ENCODE peak calls at places on chromosomes 12 and 14, in nine cellular contexts. One of them, this sample, is unnamed.

GRCh38 chr14:35158951-35159653 is 36.8 kb downstream of the PRORP start:
- DNase-seq in Peyer's patch: no peak
- DNase-seq in MV-4-11: no peak
- DNase-seq in pancreas: no peak
- DNase-seq in activated CD8-positive, alpha-beta T cell treated with anti-CD3 and anti-CD28 coated beads, Interleukin-2, amount 10 ng/mL, durations not matched to agents 7 days and 5 days: no peak
- DNase-seq in activated T-cell treated with anti-CD3 and anti-CD28 coated beads, Interleukin-2, amount 50 U/mL, for 72 hours: no peak
- DNase-seq in C1 segment of cervical spinal cord: no peak
- DNase-seq in nephron progenitor cell: no peak
- DNase-seq in T-helper 1 cell: no peak
- DNase-seq in this sample: no peak

GRCh38 chr12:133236556-133236955 is 879 bp upstream of the ANHX start:
- DNase-seq in C1 segment of cervical spinal cord: no peak
- DNase-seq in MV-4-11: no peak
- DNase-seq in nephron progenitor cell: no peak
- DNase-seq in activated T-cell treated with anti-CD3 and anti-CD28 coated beads, Interleukin-2, amount 50 U/mL, for 72 hours: no peak
- DNase-seq in Peyer's patch: no peak
- DNase-seq in activated CD8-positive, alpha-beta T cell treated with anti-CD3 and anti-CD28 coated beads, Interleukin-2, amount 10 ng/mL, durations not matched to agents 7 days and 5 days: no peak
- DNase-seq in T-helper 1 cell: no peak
- DNase-seq in pancreas: no peak
- DNase-seq in this sample: peak

GRCh38 chr12:3040663-3041544 is 36.3 kb upstream of the TSPAN9 start:
- DNase-seq in T-helper 1 cell: no peak
- DNase-seq in activated T-cell treated with anti-CD3 and anti-CD28 coated beads, Interleukin-2, amount 50 U/mL, for 72 hours: no peak
- DNase-seq in activated CD8-positive, alpha-beta T cell treated with anti-CD3 and anti-CD28 coated beads, Interleukin-2, amount 10 ng/mL, durations not matched to agents 7 days and 5 days: no peak
- DNase-seq in MV-4-11: no peak
- DNase-seq in pancreas: no peak
- DNase-seq in C1 segment of cervical spinal cord: no peak
- DNase-seq in nephron progenitor cell: no peak
- DNase-seq in Peyer's patch: peak
- DNase-seq in this sample: no peak

GRCh38 chr14:23154876-23155587 is 28.4 kb downstream of the SLC7A8 start:
- DNase-seq in activated CD8-positive, alpha-beta T cell treated with anti-CD3 and anti-CD28 coated beads, Interleukin-2, amount 10 ng/mL, durations not matched to agents 7 days and 5 days: no peak
- DNase-seq in activated T-cell treated with anti-CD3 and anti-CD28 coated beads, Interleukin-2, amount 50 U/mL, for 72 hours: no peak
- DNase-seq in Peyer's patch: peak
- DNase-seq in T-helper 1 cell: no peak
- DNase-seq in MV-4-11: peak
- DNase-seq in nephron progenitor cell: no peak
- DNase-seq in C1 segment of cervical spinal cord: no peak
- DNase-seq in pancreas: no peak
- DNase-seq in this sample: no peak

GRCh38 chr12:111297703-111298426 is 71.0 kb downstream of the PHETA1 start:
- DNase-seq in Peyer's patch: no peak
- DNase-seq in pancreas: no peak
- DNase-seq in MV-4-11: no peak
- DNase-seq in activated CD8-positive, alpha-beta T cell treated with anti-CD3 and anti-CD28 coated beads, Interleukin-2, amount 10 ng/mL, durations not matched to agents 7 days and 5 days: no peak
- DNase-seq in nephron progenitor cell: peak
- DNase-seq in T-helper 1 cell: no peak
- DNase-seq in C1 segment of cervical spinal cord: no peak
- DNase-seq in activated T-cell treated with anti-CD3 and anti-CD28 coated beads, Interleukin-2, amount 50 U/mL, for 72 hours: no peak
- DNase-seq in this sample: no peak

GRCh38 chr12:95481072-95481471 is 7.1 kb downstream of the METAP2 start:
- DNase-seq in activated CD8-positive, alpha-beta T cell treated with anti-CD3 and anti-CD28 coated beads, Interleukin-2, amount 10 ng/mL, durations not matched to agents 7 days and 5 days: no peak
- DNase-seq in T-helper 1 cell: no peak
- DNase-seq in pancreas: no peak
- DNase-seq in Peyer's patch: no peak
- DNase-seq in MV-4-11: no peak
- DNase-seq in activated T-cell treated with anti-CD3 and anti-CD28 coated beads, Interleukin-2, amount 50 U/mL, for 72 hours: no peak
- DNase-seq in C1 segment of cervical spinal cord: no peak
- DNase-seq in nephron progenitor cell: no peak
- DNase-seq in this sample: no peak

GRCh38 chr14:31229638-31230229 is 22.1 kb upstream of the HECTD1 start:
- DNase-seq in T-helper 1 cell: no peak
- DNase-seq in nephron progenitor cell: no peak
- DNase-seq in Peyer's patch: peak
- DNase-seq in activated T-cell treated with anti-CD3 and anti-CD28 coated beads, Interleukin-2, amount 50 U/mL, for 72 hours: no peak
- DNase-seq in pancreas: no peak
- DNase-seq in activated CD8-positive, alpha-beta T cell treated with anti-CD3 and anti-CD28 coated beads, Interleukin-2, amount 10 ng/mL, durations not matched to agents 7 days and 5 days: no peak
- DNase-seq in C1 segment of cervical spinal cord: no peak
- DNase-seq in MV-4-11: peak
- DNase-seq in this sample: no peak

GRCh38 chr12:127083028-127083949 is 1183.7 kb upstream of the TMEM132C start:
- DNase-seq in nephron progenitor cell: no peak
- DNase-seq in MV-4-11: peak
- DNase-seq in T-helper 1 cell: peak
- DNase-seq in pancreas: no peak
- DNase-seq in activated T-cell treated with anti-CD3 and anti-CD28 coated beads, Interleukin-2, amount 50 U/mL, for 72 hours: peak
- DNase-seq in activated CD8-positive, alpha-beta T cell treated with anti-CD3 and anti-CD28 coated beads, Interleukin-2, amount 10 ng/mL, durations not matched to agents 7 days and 5 days: peak
- DNase-seq in C1 segment of cervical spinal cord: no peak
- DNase-seq in Peyer's patch: peak
- DNase-seq in this sample: peak

GRCh38 chr12:129357233-129357632 is 504.0 kb downstream of the GLT1D1 start:
- DNase-seq in MV-4-11: no peak
- DNase-seq in C1 segment of cervical spinal cord: no peak
- DNase-seq in activated CD8-positive, alpha-beta T cell treated with anti-CD3 and anti-CD28 coated beads, Interleukin-2, amount 10 ng/mL, durations not matched to agents 7 days and 5 days: no peak
- DNase-seq in Peyer's patch: no peak
- DNase-seq in activated T-cell treated with anti-CD3 and anti-CD28 coated beads, Interleukin-2, amount 50 U/mL, for 72 hours: no peak
- DNase-seq in T-helper 1 cell: no peak
- DNase-seq in pancreas: no peak
- DNase-seq in nephron progenitor cell: no peak
- DNase-seq in this sample: no peak

GRCh38 chr14:21093769-21094681 is 4.4 kb downstream of the ZNF219 start:
- DNase-seq in MV-4-11: no peak
- DNase-seq in C1 segment of cervical spinal cord: no peak
- DNase-seq in activated CD8-positive, alpha-beta T cell treated with anti-CD3 and anti-CD28 coated beads, Interleukin-2, amount 10 ng/mL, durations not matched to agents 7 days and 5 days: no peak
- DNase-seq in T-helper 1 cell: no peak
- DNase-seq in pancreas: no peak
- DNase-seq in activated T-cell treated with anti-CD3 and anti-CD28 coated beads, Interleukin-2, amount 50 U/mL, for 72 hours: no peak
- DNase-seq in nephron progenitor cell: peak
- DNase-seq in Peyer's patch: no peak
- DNase-seq in this sample: no peak

GRCh38 chr12:24582954-24583601 is 365.8 kb downstream of the BCAT1 start:
- DNase-seq in activated CD8-positive, alpha-beta T cell treated with anti-CD3 and anti-CD28 coated beads, Interleukin-2, amount 10 ng/mL, durations not matched to agents 7 days and 5 days: no peak
- DNase-seq in nephron progenitor cell: no peak
- DNase-seq in Peyer's patch: no peak
- DNase-seq in activated T-cell treated with anti-CD3 and anti-CD28 coated beads, Interleukin-2, amount 50 U/mL, for 72 hours: no peak
- DNase-seq in pancreas: no peak
- DNase-seq in T-helper 1 cell: no peak
- DNase-seq in C1 segment of cervical spinal cord: no peak
- DNase-seq in MV-4-11: no peak
- DNase-seq in this sample: no peak

GRCh38 chr14:91255026-91255695 is 10.7 kb upstream of the GPR68 start:
- DNase-seq in MV-4-11: no peak
- DNase-seq in T-helper 1 cell: no peak
- DNase-seq in nephron progenitor cell: no peak
- DNase-seq in pancreas: no peak
- DNase-seq in C1 segment of cervical spinal cord: no peak
- DNase-seq in activated CD8-positive, alpha-beta T cell treated with anti-CD3 and anti-CD28 coated beads, Interleukin-2, amount 10 ng/mL, durations not matched to agents 7 days and 5 days: no peak
- DNase-seq in Peyer's patch: no peak
- DNase-seq in activated T-cell treated with anti-CD3 and anti-CD28 coated beads, Interleukin-2, amount 50 U/mL, for 72 hours: no peak
- DNase-seq in this sample: no peak

This sample was measured in activated CD4-positive, alpha-beta T cell treated with anti-CD3 and anti-CD28 coated beads, Interleukin-2, amount 10 ng/mL, durations not matched to agents 24 days and 14 days.